ENCODE peak calls at places on chromosomes 2 and 18, in nine cellular contexts. C, Q, F, K, A, G, B, X and Z are unnamed samples.

GRCh38 chr2:233084488-233084887 is 24.3 kb downstream of the INPP5D start:
- DNase-seq in C (peak; percentile 93), Q (peak; percentile 53), F (peak; percentile 37), K (peak; percentile 75), A (peak; percentile 87), G (no peak), B (no peak), X (no peak), Z (peak; percentile 80)

GRCh38 chr18:49814147-49814499 is 790 bp upstream of the ACAA2 start:
- DNase-seq in C (no peak), Q (no peak), F (peak; percentile 75), K (peak; percentile 66), A (peak; percentile 57), G (no peak), B (peak; percentile 71), X (peak; percentile 24), Z (peak; percentile 88)

GRCh38 chr2:113050921-113051895 is 1.5 kb downstream of the IL36B start:
- DNase-seq in C (no peak), Q (no peak), F (no peak), K (no peak), A (no peak), G (no peak), B (no peak), X (no peak), Z (no peak)

GRCh38 chr2:116511426-116511825 is 1303.1 kb upstream of the DDX18 start:
- DNase-seq in C (no peak), Q (no peak), F (no peak), K (no peak), A (no peak), G (no peak), B (no peak), X (no peak), Z (no peak)

GRCh38 chr18:48951448-48952286 is 902 bp upstream of the SMAD7 start:
- DNase-seq in C (peak; percentile 84), Q (peak; percentile 88), F (peak; percentile 92), K (peak; percentile 88), A (peak; percentile 86), G (peak; percentile 83), B (peak; percentile 97), X (no peak), Z (peak; percentile 95)

GRCh38 chr2:189153608-189154007 is 26.0 kb downstream of the COL5A2 start:
- DNase-seq in C (no peak), Q (no peak), F (no peak), K (no peak), A (no peak), G (no peak), B (no peak), X (peak; percentile 75), Z (no peak)

GRCh38 chr18:79345981-79346380 is 49.7 kb upstream of the NFATC1 start:
- DNase-seq in C (no peak), Q (no peak), F (no peak), K (no peak), A (no peak), G (no peak), B (no peak), X (no peak), Z (no peak)

GRCh38 chr2:205058409-205058808 is 513.1 kb downstream of the PARD3B start:
- DNase-seq in C (no peak), Q (no peak), F (no peak), K (no peak), A (no peak), G (no peak), B (no peak), X (no peak), Z (no peak)

GRCh38 chr2:231362785-231363184 is 32.7 kb upstream of the B3GNT7 start:
- DNase-seq in C (no peak), Q (no peak), F (no peak), K (no peak), A (no peak), G (no peak), B (no peak), X (no peak), Z (peak; percentile 48)

GRCh38 chr2:9232886-9233285 is 26.3 kb downstream of the ASAP2 start:
- DNase-seq in C (no peak), Q (no peak), F (no peak), K (no peak), A (no peak), G (no peak), B (no peak), X (no peak), Z (no peak)

GRCh38 chr18:23194150-23194968 is 59.1 kb downstream of the CABLES1 start:
- DNase-seq in C (no peak), Q (no peak), F (no peak), K (no peak), A (no peak), G (no peak), B (no peak), X (no peak), Z (no peak)

GRCh38 chr18:23193727-23194126 is 58.4 kb downstream of the CABLES1 start:
- DNase-seq in C (no peak), Q (no peak), F (no peak), K (no peak), A (no peak), G (no peak), B (no peak), X (no peak), Z (no peak)

GRCh38 chr18:23191232-23191631 is 55.9 kb downstream of the CABLES1 start:
- DNase-seq in C (no peak), Q (no peak), F (no peak), K (no peak), A (no peak), G (no peak), B (no peak), X (no peak), Z (no peak)

GRCh38 chr18:23189768-23190661 is 54.7 kb downstream of the CABLES1 start:
- DNase-seq in C (no peak), Q (no peak), F (no peak), K (no peak), A (no peak), G (no peak), B (no peak), X (no peak), Z (no peak)

DNA sequence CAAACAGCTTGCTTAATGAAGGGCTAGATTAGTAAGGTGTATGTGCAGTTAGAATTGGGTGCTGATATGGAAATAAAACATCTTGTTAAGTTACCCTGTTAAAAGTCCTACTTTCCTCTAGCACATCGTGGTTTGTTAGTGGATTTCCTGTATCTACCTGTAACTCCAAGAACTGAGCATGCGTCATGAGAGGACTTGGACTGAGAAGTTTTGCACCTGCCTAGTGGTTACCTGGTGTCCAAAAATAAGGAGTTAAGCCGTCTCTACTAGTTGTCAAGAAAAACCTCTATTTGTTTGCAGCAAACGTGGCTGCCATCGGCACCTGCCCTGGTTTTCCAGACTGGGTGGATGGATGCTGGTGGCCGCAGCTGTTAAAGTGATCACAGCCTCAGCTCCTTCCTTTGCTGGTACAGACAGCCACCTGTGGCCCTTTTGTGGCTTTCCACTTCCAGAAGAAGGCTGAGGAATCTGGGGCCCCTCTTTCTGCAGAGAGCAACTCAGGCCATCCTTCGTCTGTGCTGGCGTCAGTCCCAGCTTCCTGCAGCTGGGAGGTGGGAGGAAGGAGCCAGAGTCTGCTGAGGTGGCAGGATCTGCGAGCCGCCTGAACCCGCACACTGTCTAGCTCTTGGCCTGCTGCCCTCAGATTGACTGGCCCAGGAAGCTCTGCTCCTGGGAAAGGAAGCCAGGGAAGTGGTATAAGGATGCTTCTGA is 56.8 kb downstream of the CABLES1 start:
- DNase-seq in C (no peak), Q (peak; percentile 35), F (peak; percentile 50), K (peak; percentile 52), A (no peak), G (peak; percentile 39), B (no peak), X (peak; percentile 72), Z (peak; percentile 73)
- H3K4me3 ChIP-seq in C (no peak overlapping the region), Q (no peak overlapping the region), F (no peak overlapping the region), K (no peak overlapping the region), A (no peak overlapping the region), G (no peak overlapping the region), B (no peak overlapping the region), X (no peak overlapping the region), Z (no peak overlapping the region)

DNA sequence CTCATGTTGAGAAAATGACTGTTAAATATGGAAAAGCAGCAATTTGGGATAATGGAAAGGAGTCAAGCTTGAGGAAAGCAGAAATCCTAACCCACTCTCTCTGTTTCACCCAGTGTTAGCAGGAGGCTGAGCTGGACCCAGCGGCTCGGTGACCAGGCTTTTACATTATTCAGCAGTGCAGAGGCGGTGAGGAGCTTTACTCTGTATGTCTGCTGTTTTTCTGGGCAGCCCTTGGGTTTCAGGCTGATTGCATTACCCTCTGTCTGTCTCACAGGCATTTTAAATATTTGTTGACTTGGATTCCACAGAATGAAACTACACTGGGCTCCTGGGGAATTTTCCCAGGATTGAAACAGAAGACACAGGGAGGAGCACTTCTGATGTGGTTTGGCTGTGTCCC is 368.0 kb downstream of the GALR1 start:
- DNase-seq in C (no peak), Q (no peak), F (no peak), K (no peak), A (no peak), G (no peak), B (peak; percentile 9), X (no peak), Z (no peak)
- H3K27ac ChIP-seq in C (no peak overlapping the region), Q (no peak overlapping the region), F (no peak overlapping the region), K (no peak overlapping the region), A (no peak overlapping the region), G (no peak overlapping the region), B (no peak overlapping the region), X (no peak overlapping the region), Z (no peak overlapping the region)

DNA sequence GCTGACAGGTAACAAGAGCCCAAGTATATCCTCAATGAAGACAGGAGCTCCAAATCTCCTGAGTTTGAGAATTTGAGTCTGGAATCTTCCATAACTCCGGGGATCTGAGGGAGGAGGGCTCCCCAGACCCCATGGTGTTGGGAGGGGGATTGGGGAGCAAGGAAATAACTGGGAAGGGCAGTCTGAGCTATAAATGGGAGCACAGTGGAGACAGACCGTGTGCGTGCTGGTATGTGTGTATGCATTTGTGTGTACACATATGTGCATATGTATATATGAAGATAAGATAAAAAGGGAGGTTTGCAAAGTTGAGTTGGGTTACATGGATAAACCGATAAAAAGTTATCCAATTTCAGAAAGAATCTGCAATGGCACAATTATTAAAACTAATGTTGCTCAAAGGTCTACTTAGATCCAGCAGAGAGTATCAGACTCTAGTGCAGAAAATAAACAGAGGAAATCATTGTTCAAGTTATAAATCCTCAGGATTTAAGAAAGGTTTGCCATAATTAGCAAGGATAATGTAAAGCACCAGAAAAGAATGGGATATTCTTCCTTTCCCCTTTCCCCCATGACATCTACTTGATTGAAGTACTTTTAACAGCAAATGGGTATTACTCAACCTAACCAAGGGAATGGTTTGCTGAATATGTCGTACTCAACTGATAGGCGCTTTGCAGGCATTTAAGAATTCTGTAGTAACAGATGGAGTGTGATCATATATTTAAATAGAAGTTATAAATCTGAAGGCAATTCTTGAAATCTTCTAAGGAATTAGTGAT is 2.5 kb downstream of the APCDD1 start:
- DNase-seq in C (no peak), Q (no peak), F (no peak), K (no peak), A (no peak), G (no peak), B (no peak), X (no peak), Z (no peak)
- H3K4me3 ChIP-seq in C (no peak overlapping the region), Q (no peak overlapping the region), F (no peak overlapping the region), K (peak overlapping the region; percentile 79), A (no peak overlapping the region), G (no peak overlapping the region), B (no peak overlapping the region), X (no peak overlapping the region), Z (peak overlapping the region; percentile 65)

DNA sequence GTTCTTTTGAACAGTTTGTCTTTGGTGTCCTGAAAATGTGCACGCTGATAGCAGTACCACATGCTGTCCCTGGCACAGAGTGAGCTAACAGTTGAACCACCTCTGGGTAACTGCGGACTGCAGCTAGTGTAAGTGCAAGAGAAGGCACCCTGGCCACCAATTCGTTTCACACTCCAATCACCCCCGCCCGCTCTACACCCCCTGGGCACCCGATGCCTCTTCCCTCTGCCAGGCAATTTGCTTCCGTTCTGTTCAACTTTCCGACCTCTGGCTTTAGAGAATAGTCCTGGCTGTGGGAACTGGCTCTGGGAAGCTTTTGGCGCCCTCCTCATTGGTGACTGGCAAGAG is 1.4 kb downstream of the DOCK10 start:
- DNase-seq in C (peak; percentile 55), Q (no peak), F (no peak), K (no peak), A (peak; percentile 56), G (peak; percentile 51), B (no peak), X (no peak), Z (no peak)
- H3K27ac ChIP-seq in C (peak overlapping the region; percentile 51), Q (no peak overlapping the region), F (no peak overlapping the region), K (no peak overlapping the region), A (peak overlapping the region; percentile 91), G (peak overlapping the region; percentile 60), B (no peak overlapping the region), X (no peak overlapping the region), Z (no peak overlapping the region)